ENCODE peak calls at places on chromosomes 3 and 15, in seven cellular contexts. L is A549, W is HepG2, O is GM23338, S is SK-N-SH, C is K562, A is HCT116. U is an unnamed sample.

GRCh38 chr15:45616901-45617323 is 17.9 kb upstream of the SQOR start:
- DNase-seq in S (no peak), A (no peak), C (no peak), W (no peak), O (no peak), L (no peak), U (no peak)

GRCh38 chr3:197761784-197762183 is 12.1 kb downstream of the FYTTD1 start:
- DNase-seq in L (no peak), A (no peak), W (peak), O (no peak), C (no peak), S (no peak), U (no peak)

GRCh38 chr15:25175033-25175788 is 220.4 kb downstream of the SNRPN start:
- DNase-seq in O (no peak), S (peak), L (no peak), C (no peak), W (no peak), A (no peak), U (no peak)

GRCh38 chr3:100113728-100114412 is 431 bp downstream of the FILIP1L start:
- DNase-seq in S (no peak), C (no peak), L (no peak), A (no peak), O (no peak), W (no peak), U (peak)

GRCh38 chr3:131353946-131354345 is 27.6 kb upstream of the NUDT16 start:
- DNase-seq in O (no peak), C (no peak), L (no peak), A (no peak), W (no peak), S (no peak), U (no peak)

GRCh38 chr15:29270169-29270955 is 740 bp upstream of the NSMCE3 start:
- DNase-seq in S (peak), O (no peak), L (no peak), A (no peak), W (no peak), C (no peak), U (peak)

GRCh38 chr3:119562307-119562961 is 3.0 kb upstream of the CD80 start:
- DNase-seq in O (no peak), A (no peak), L (no peak), C (no peak), S (no peak), W (no peak), U (peak)

GRCh38 chr15:81886586-81886985 is 159.2 kb downstream of the MEX3B start:
- DNase-seq in L (no peak), S (no peak), W (no peak), O (no peak), C (no peak), A (no peak), U (no peak)

GRCh38 chr3:37608061-37608702 is 253.5 kb upstream of the CTDSPL start:
- DNase-seq in S (no peak), O (no peak), W (peak), A (no peak), L (peak), C (no peak), U (no peak)

GRCh38 chr3:82133070-82133606 is 371.7 kb upstream of the GBE1 start:
- DNase-seq in W (peak), C (peak), L (peak), O (peak), A (peak), S (peak), U (peak)

GRCh38 chr15:48052871-48053383 is 67.9 kb upstream of the SLC24A5 start:
- DNase-seq in W (no peak), S (no peak), C (no peak), O (no peak), L (no peak), A (no peak), U (no peak)

GRCh38 chr15:64842099-64842940 is 605 bp downstream of the PLEKHO2 start:
- DNase-seq in W (no peak), C (no peak), L (peak), S (no peak), O (peak), A (no peak), U (no peak)

GRCh38 chr3:49378249-49378899 is 20.2 kb upstream of the GPX1 start:
- DNase-seq in L (no peak), A (no peak), W (peak), C (no peak), O (no peak), S (no peak), U (no peak)

GRCh38 chr3:137692803-137693431 is 71.2 kb upstream of the SOX14 start:
- DNase-seq in S (peak), C (peak), W (peak), L (peak), A (peak), O (peak), U (peak)

GRCh38 chr3:111728566-111728935 is 130.5 kb upstream of the PHLDB2 start:
- DNase-seq in W (no peak), S (no peak), O (no peak), L (no peak), C (no peak), A (no peak), U (no peak)

GRCh38 chr3:55746808-55747413 is 259.8 kb upstream of the WNT5A start:
- DNase-seq in L (no peak), S (peak), C (no peak), O (no peak), A (no peak), W (no peak), U (no peak)

GRCh38 chr3:99413504-99413903 is 224.9 kb upstream of the COL8A1 start:
- DNase-seq in W (no peak), L (no peak), A (no peak), O (no peak), C (no peak), S (no peak), U (no peak)

GRCh38 chr15:29805043-29805707 is 17.1 kb downstream of the TJP1 start:
- DNase-seq in L (peak), C (no peak), W (peak), A (no peak), O (no peak), S (no peak), U (no peak)

GRCh38 chr15:85865070-85865684 is 70.5 kb upstream of the KLHL25 start:
- DNase-seq in S (peak), L (peak), C (peak), A (peak), W (peak), O (peak), U (peak)

GRCh38 chr15:39851505-39852082 is 68.5 kb downstream of the GPR176 start:
- DNase-seq in S (no peak), A (no peak), L (no peak), W (no peak), C (no peak), O (no peak), U (no peak)

GRCh38 chr15:84836859-84837258 is 19.7 kb downstream of the ALPK3 start:
- DNase-seq in L (no peak), C (no peak), W (no peak), S (no peak), A (no peak), O (no peak), U (peak)

GRCh38 chr3:73100734-73101550 is 39.5 kb downstream of the EBLN2 start:
- DNase-seq in O (peak), L (peak), A (peak), W (peak), C (peak), S (peak), U (peak)

GRCh38 chr15:101025896-101026631 is 106.9 kb downstream of the LRRK1 start:
- DNase-seq in A (no peak), W (no peak), L (no peak), C (no peak), O (no peak), S (no peak), U (no peak)
- TF ChIP-seq REST in A (no peak), W (no peak), L (no peak), C (no peak), O (no peak), S (no peak), U (no peak)

DNA sequence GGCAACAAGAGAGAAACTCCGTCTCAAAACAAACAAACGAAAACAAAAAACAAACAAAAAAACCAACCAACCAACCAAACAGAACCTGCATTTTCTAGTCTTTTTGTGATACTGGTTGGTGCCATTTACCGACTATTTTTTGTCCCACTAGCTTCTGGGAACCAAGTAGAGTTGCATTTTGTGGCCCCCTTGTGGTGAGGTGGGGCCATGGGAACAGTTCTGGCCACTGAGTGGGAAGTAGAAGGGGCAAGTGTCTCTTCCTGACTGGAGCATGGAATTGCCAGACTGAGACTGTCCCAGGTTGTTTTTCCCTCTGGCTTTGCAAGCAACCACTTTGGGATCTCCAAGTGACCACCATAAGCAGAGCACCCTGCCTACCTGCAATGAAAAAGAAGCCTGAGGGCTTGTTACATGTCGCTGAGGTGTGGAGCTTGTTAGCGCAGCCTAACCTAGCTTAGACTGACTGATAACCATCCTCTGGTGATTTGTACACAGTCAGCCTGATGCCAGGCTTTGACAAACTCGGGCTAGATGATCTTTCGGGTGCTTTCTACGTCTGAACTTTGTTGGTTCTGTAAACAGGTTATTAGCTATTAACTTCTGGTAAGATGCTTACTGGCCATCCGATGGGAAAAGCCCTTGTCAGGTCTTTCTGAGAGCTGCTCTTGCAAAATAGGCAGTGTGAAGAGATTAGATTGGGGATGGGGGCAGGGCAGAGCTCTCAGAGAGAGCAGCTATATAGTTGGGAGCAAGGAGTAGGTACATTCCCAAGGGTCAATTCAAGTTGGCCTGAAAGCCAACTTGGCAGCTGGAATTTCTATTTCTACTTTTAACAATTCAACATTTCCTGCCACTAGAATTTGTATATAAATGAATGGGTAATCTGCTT is 172.2 kb downstream of the SSR3 start:
- DNase-seq in C (peak), S (no peak), O (peak), A (peak), W (peak), L (peak), U (peak)
- TF ChIP-seq REST in C (no peak), S (no peak), O (no peak), A (no peak), W (no peak), L (no peak), U (no peak)

DNA sequence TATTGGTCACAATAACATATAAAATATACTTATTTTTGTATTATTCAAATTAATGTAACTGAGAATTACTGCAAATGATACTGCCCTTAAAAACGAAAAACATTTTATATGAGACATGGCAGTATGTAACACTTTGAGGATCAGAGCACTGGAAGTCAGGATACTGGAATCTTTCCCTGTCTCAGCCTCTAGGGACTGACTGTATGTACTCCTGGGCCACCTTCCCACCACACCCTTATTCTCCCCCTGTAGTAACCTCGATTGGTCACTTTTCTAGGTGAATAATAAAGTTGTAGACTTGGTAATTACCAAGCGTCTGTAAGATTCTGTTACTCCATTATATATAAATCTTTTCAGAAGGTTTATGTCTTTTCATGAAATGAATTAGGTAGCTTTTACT is 43.0 kb downstream of the LRRC49 start:
- DNase-seq in S (no peak), A (no peak), C (peak), O (peak), L (peak), W (no peak), U (no peak)
- TF ChIP-seq REST in S (no peak), A (no peak), C (no peak), O (no peak), L (no peak), W (no peak), U (no peak)

GRCh38 chr15:75192307-75192706 is 9.4 kb upstream of the C15orf39 start:
- DNase-seq in A (no peak), W (no peak), O (no peak), L (no peak), S (no peak), C (no peak), U (no peak)
- TF ChIP-seq REST in A (no peak), W (no peak), O (no peak), L (no peak), S (no peak), C (no peak), U (no peak)

GRCh38 chr3:168097381-168097780 is 1.7 kb upstream of the GOLIM4 start:
- DNase-seq in L (no peak), W (no peak), C (no peak), A (no peak), S (no peak), O (no peak), U (no peak)

GRCh38 chr3:168094580-168094876 is 1.2 kb downstream of the GOLIM4 start:
- DNase-seq in O (no peak), L (no peak), A (no peak), S (no peak), C (no peak), W (no peak), U (no peak)

GRCh38 chr3:168094877-168095610 is 680 bp downstream of the GOLIM4 start:
- DNase-seq in A (peak), S (peak), C (peak), O (peak), L (peak), W (peak), U (peak)

GRCh38 chr3:168095611-168096209 is at the start of gene GOLIM4:
- DNase-seq in L (peak), C (peak), O (peak), W (peak), A (peak), S (peak), U (peak)

GRCh38 chr3:168096210-168096795 is 579 bp upstream of the GOLIM4 start:
- DNase-seq in A (peak), C (peak), L (peak), S (peak), O (peak), W (peak), U (peak)
- TF ChIP-seq REST in A (no peak), C (no peak), L (no peak), S (peak), O (no peak), W (no peak), U (peak)

GRCh38 chr3:38657369-38657768 is 7.9 kb upstream of the SCN5A start:
- DNase-seq in L (no peak), C (no peak), O (no peak), W (no peak), S (no peak), A (no peak), U (no peak)

GRCh38 chr3:38658886-38659285 is 9.4 kb upstream of the SCN5A start:
- DNase-seq in S (peak), O (no peak), C (no peak), W (no peak), L (no peak), A (no peak), U (no peak)

DNA sequence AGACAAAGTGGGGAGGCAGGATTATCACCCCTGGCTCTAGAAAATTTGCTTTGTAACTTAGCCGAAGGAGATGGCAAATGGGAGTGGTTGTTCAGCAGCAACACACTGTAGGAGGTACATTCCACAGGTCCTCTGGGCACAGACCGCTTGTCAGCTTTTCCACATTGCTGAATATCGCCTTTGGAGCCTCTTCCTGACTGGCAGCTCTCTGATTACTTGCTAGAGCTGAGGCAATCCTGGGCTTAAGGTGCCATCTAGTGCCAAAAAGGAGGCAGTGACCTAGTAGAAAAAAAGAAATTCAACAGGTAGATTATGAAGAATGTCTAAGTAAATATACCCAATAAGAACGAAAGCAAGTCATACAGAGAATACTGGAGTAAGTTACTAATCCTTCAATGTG is 13.1 kb upstream of the SCN5A start:
- DNase-seq in W (peak), O (peak), A (peak), L (peak), C (no peak), S (no peak), U (no peak)
- TF ChIP-seq REST in W (no peak), O (no peak), A (no peak), L (no peak), C (no peak), S (no peak), U (no peak)

GRCh38 chr3:136336329-136337100 is 86.4 kb downstream of the PCCB start:
- DNase-seq in W (no peak), O (no peak), A (no peak), S (no peak), C (no peak), L (no peak), U (no peak)
- TF ChIP-seq REST in W (no peak), O (no peak), A (no peak), S (no peak), C (no peak), L (no peak), U (no peak)

DNA sequence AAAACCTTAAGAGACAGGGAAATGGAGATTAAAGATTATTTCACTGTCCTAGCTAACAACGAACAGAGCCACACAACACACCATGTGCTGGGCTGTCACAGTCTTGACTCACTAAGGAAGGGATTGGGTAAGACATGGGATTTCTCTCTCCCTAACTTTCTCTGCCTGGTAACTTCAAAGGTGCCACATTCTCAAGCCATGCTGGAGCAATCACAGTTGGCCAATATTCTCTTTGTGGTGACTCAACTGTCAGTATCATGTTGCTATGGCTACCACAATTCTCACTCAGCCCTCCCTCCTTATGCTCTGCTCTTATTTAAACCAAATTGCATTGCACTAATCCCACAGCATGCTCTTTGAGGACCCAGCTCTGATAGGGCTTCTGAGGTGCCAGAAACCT is 74.0 kb downstream of the OXNAD1 start:
- DNase-seq in A (no peak), O (no peak), S (no peak), L (peak), W (peak), C (no peak), U (peak)
- TF ChIP-seq REST in A (no peak), O (no peak), S (no peak), L (no peak), W (no peak), C (no peak), U (no peak)

GRCh38 chr15:65953622-65954021 is 84.3 kb downstream of the RAB11A start:
- DNase-seq in A (no peak), W (no peak), O (no peak), C (no peak), S (no peak), L (no peak), U (no peak)

GRCh38 chr15:65954289-65954741 is 85.0 kb downstream of the RAB11A start:
- DNase-seq in O (peak), L (peak), S (peak), C (no peak), W (no peak), A (peak), U (no peak)

GRCh38 chr15:65958835-65959234 is 89.5 kb downstream of the RAB11A start:
- DNase-seq in W (no peak), C (no peak), S (no peak), O (no peak), A (no peak), L (no peak), U (no peak)

GRCh38 chr15:65957451-65957850 is 88.2 kb downstream of the RAB11A start:
- DNase-seq in A (no peak), S (no peak), L (no peak), O (peak), C (no peak), W (no peak), U (no peak)

GRCh38 chr15:65956307-65956706 is 87.0 kb downstream of the RAB11A start:
- DNase-seq in S (no peak), W (no peak), O (no peak), C (no peak), A (no peak), L (no peak), U (no peak)
- TF ChIP-seq REST in S (no peak), W (no peak), O (no peak), C (no peak), A (no peak), L (no peak), U (no peak)

U was measured in HL-60.